ENCODE peak calls at places on chromosomes 11 and 22, in seven cellular contexts. A, M, L, P, F, E and N are unnamed samples.

GRCh38 chr11:19606856-19607655 is 105.6 kb upstream of the NAV2 start:
- DNase-seq in A (no peak), M (no peak), L (no peak), P (no peak), F (no peak), E (no peak), N (no peak)

GRCh38 chr11:18522388-18522787 is 4.4 kb downstream of the TSG101 start:
- DNase-seq in A (no peak), M (no peak), L (peak), P (peak), F (no peak), E (peak), N (no peak)

GRCh38 chr11:83836883-83837654 is 550.9 kb upstream of the CCDC90B start:
- DNase-seq in A (peak), M (peak), L (peak), P (peak), F (peak), E (peak), N (peak)

GRCh38 chr11:27309064-27309463 is 54.0 kb downstream of the CCDC34 start:
- DNase-seq in A (no peak), M (no peak), L (no peak), P (no peak), F (no peak), E (peak), N (no peak)

GRCh38 chr11:75301131-75301530 is 50.3 kb downstream of the ARRB1 start:
- DNase-seq in A (no peak), M (no peak), L (no peak), P (no peak), F (no peak), E (no peak), N (no peak)

GRCh38 chr22:45452565-45453449 is 39.3 kb downstream of the RIBC2 start:
- DNase-seq in A (no peak), M (no peak), L (no peak), P (no peak), F (no peak), E (peak), N (peak)

GRCh38 chr22:29380032-29380781 is 8.2 kb downstream of the AP1B1 start:
- DNase-seq in A (no peak), M (no peak), L (no peak), P (peak), F (no peak), E (peak), N (peak)

GRCh38 chr11:111310088-111310487 is 11.7 kb downstream of the POU2AF3 start:
- DNase-seq in A (no peak), M (no peak), L (no peak), P (no peak), F (no peak), E (no peak), N (no peak)

GRCh38 chr22:20816559-20816958 is 42.1 kb downstream of the PI4KA start:
- DNase-seq in A (no peak), M (no peak), L (no peak), P (no peak), F (no peak), E (peak), N (no peak)

GRCh38 chr11:106474274-106474673 is 396.8 kb downstream of the AASDHPPT start:
- DNase-seq in A (no peak), M (no peak), L (no peak), P (no peak), F (no peak), E (no peak), N (no peak)

GRCh38 chr22:50139843-50140415 is 30.6 kb upstream of the PANX2 start:
- DNase-seq in A (no peak), M (no peak), L (no peak), P (no peak), F (no peak), E (no peak), N (no peak)

GRCh38 chr11:1889527-1889930 is 2.2 kb downstream of the PRR33 start:
- DNase-seq in A (no peak), M (no peak), L (no peak), P (no peak), F (no peak), E (no peak), N (no peak)

GRCh38 chr11:24321229-24321628 is 175.6 kb upstream of the LUZP2 start:
- DNase-seq in A (no peak), M (no peak), L (no peak), P (no peak), F (no peak), E (no peak), N (no peak)

GRCh38 chr11:31768744-31769143 is 42.4 kb downstream of the PAX6 start:
- DNase-seq in A (no peak), M (no peak), L (no peak), P (no peak), F (no peak), E (no peak), N (no peak)

GRCh38 chr11:12789574-12789973 is 115.4 kb downstream of the TEAD1 start:
- DNase-seq in A (no peak), M (no peak), L (no peak), P (no peak), F (no peak), E (no peak), N (no peak)

GRCh38 chr22:47091241-47091691 is 328.8 kb downstream of the TBC1D22A start:
- DNase-seq in A (no peak), M (no peak), L (no peak), P (no peak), F (no peak), E (peak), N (no peak)

GRCh38 chr11:18324381-18324780 is 2.0 kb downstream of the GTF2H1 start:
- DNase-seq in A (no peak), M (no peak), L (peak), P (no peak), F (no peak), E (peak), N (no peak)

GRCh38 chr11:78397398-78397797 is 20.2 kb downstream of the GAB2 start:
- DNase-seq in A (no peak), M (no peak), L (no peak), P (peak), F (no peak), E (no peak), N (no peak)

GRCh38 chr11:68651208-68651984 is 32.9 kb upstream of the GAL start:
- DNase-seq in A (no peak), M (no peak), L (peak), P (peak), F (no peak), E (no peak), N (peak)

GRCh38 chr11:83816572-83817187 is 530.5 kb upstream of the CCDC90B start:
- DNase-seq in A (peak), M (no peak), L (no peak), P (peak), F (no peak), E (peak), N (peak)

GRCh38 chr11:57763568-57763967 is 2.0 kb downstream of the CTNND1 start:
- DNase-seq in A (no peak), M (no peak), L (peak), P (peak), F (no peak), E (peak), N (peak)

GRCh38 chr11:122038543-122038942 is 77.5 kb downstream of the BLID start:
- DNase-seq in A (peak), M (no peak), L (peak), P (peak), F (no peak), E (peak), N (peak)

GRCh38 chr11:132058211-132058772 is 687.9 kb downstream of the NTM start:
- DNase-seq in A (no peak), M (no peak), L (peak), P (peak), F (no peak), E (peak), N (peak)

GRCh38 chr11:55658031-55658573 is 3.9 kb upstream of the OR4C6 start:
- DNase-seq in A (no peak), M (no peak), L (no peak), P (no peak), F (no peak), E (no peak), N (no peak)

GRCh38 chr22:40405178-40406062 is 35.0 kb downstream of the SGSM3 start:
- DNase-seq in A (no peak), M (no peak), L (no peak), P (no peak), F (no peak), E (no peak), N (no peak)

GRCh38 chr11:2529173-2529572 is 84.4 kb downstream of the KCNQ1 start:
- DNase-seq in A (no peak), M (no peak), L (no peak), P (no peak), F (no peak), E (no peak), N (no peak)

GRCh38 chr11:66484825-66485380 is 4.7 kb downstream of the DPP3 start:
- DNase-seq in A (no peak), M (no peak), L (no peak), P (no peak), F (no peak), E (no peak), N (no peak)

GRCh38 chr11:64996710-64997380 is at the start of gene BATF2:
- DNase-seq in A (peak), M (peak), L (peak), P (peak), F (peak), E (peak), N (peak)

GRCh38 chr11:13324141-13324540 is 46.6 kb downstream of the BMAL1 start:
- DNase-seq in A (no peak), M (no peak), L (no peak), P (no peak), F (no peak), E (peak), N (no peak)

GRCh38 chr22:42269407-42270177 is 861 bp downstream of the TCF20 start:
- DNase-seq in A (no peak), M (peak), L (peak), P (peak), F (peak), E (peak), N (no peak)

GRCh38 chr11:109940816-109941215 is 152.4 kb upstream of the ZC3H12C start:
- DNase-seq in A (no peak), M (no peak), L (peak), P (peak), F (no peak), E (peak), N (peak)

GRCh38 chr11:8009856-8010255 is 22.7 kb downstream of the EIF3F start:
- DNase-seq in A (no peak), M (no peak), L (no peak), P (no peak), F (no peak), E (no peak), N (no peak)

GRCh38 chr11:81869337-81870065 is 864.2 kb downstream of the FAM181B start:
- DNase-seq in A (no peak), M (no peak), L (no peak), P (no peak), F (no peak), E (no peak), N (no peak)

GRCh38 chr11:84549221-84549620 is 1077.9 kb downstream of the DLG2 start:
- DNase-seq in A (no peak), M (no peak), L (no peak), P (no peak), F (no peak), E (no peak), N (no peak)

GRCh38 chr22:38074181-38075104 is 9.5 kb downstream of the SLC16A8 start:
- DNase-seq in A (no peak), M (peak), L (peak), P (peak), F (peak), E (peak), N (peak)

GRCh38 chr22:36386351-36386899 is 1.3 kb downstream of the MYH9 start:
- DNase-seq in A (no peak), M (no peak), L (no peak), P (peak), F (no peak), E (peak), N (no peak)

GRCh38 chr22:46052801-46053562 is 76.0 kb upstream of the WNT7B start:
- DNase-seq in A (no peak), M (no peak), L (no peak), P (no peak), F (no peak), E (no peak), N (no peak)

GRCh38 chr11:123301696-123302400 is 106.8 kb upstream of the CLMP start:
- DNase-seq in A (peak), M (peak), L (peak), P (peak), F (peak), E (peak), N (peak)

GRCh38 chr11:78801161-78801884 is 226.7 kb upstream of the NARS2 start:
- DNase-seq in A (no peak), M (no peak), L (peak), P (peak), F (no peak), E (peak), N (peak)

GRCh38 chr11:111976119-111976518 is 39.0 kb downstream of the DIXDC1 start:
- DNase-seq in A (no peak), M (no peak), L (no peak), P (no peak), F (no peak), E (no peak), N (no peak)

GRCh38 chr22:32828561-32828960 is 27.1 kb downstream of the TIMP3 start:
- DNase-seq in A (no peak), M (no peak), L (no peak), P (no peak), F (no peak), E (peak), N (no peak)
- H3K4ac ChIP-seq in A (no peak), M (no peak), L (no peak), P (no peak), F (no peak), E (no peak), N (no peak)

DNA sequence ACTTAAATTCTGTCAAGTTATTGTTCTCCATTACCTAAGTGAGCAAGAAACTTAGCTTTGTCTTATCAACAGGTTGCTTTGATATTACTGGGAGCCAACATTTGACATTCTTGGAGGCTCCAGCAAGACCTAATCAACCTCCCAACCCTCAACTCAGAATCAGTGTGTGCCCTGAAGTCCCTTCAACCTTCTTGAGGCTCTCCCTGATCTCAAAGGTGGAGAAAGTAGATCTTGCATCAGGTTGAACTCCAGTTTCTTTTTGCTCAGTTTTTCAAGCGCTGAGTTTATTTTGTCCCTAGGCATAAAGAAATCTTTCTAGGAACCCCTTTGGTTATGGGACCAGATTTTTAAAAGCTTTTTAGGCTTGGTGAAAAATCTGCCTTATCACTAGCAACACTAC is 1.4 kb downstream of the FAM111A start:
- DNase-seq in A (no peak), M (no peak), L (peak), P (no peak), F (no peak), E (no peak), N (peak)
- H3K4ac ChIP-seq in A (no peak), M (no peak), L (peak), P (no peak), F (peak), E (no peak), N (peak)

GRCh38 chr11:93770160-93770559 is 13.9 kb upstream of the MED17 start:
- DNase-seq in A (no peak), M (no peak), L (peak), P (no peak), F (no peak), E (no peak), N (no peak)

GRCh38 chr11:93773601-93774200 is 10.4 kb upstream of the MED17 start:
- DNase-seq in A (no peak), M (no peak), L (no peak), P (no peak), F (no peak), E (no peak), N (no peak)

GRCh38 chr11:93772123-93772522 is 12.0 kb upstream of the MED17 start:
- DNase-seq in A (no peak), M (no peak), L (no peak), P (no peak), F (no peak), E (peak), N (peak)

GRCh38 chr11:93775289-93775688 is 8.8 kb upstream of the MED17 start:
- DNase-seq in A (no peak), M (peak), L (peak), P (peak), F (peak), E (no peak), N (no peak)

DNA sequence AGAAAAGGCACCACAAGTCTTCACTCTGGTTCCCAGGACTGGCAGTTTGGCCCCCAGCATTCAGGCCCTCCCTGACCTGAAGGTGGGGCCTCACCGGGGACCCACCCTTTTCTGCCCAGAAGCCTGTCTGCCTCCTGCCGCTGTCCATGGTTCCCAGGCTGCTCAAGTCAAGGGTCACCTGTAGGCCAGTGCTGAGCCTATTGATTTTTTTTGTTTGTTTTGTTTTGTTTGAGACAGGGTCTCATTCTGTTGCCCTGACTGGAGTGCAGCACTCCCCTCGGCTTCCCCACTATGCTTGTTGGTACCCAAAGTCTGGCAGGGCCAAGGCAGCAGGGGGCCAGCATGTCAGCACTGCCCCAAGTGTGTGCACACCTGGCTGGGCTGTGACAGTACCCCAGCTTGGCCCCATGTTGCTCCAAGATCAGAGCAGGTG is 11.0 kb upstream of the MED17 start:
- DNase-seq in A (peak), M (peak), L (peak), P (no peak), F (peak), E (no peak), N (no peak)
- H3K4ac ChIP-seq in A (no peak), M (no peak), L (no peak), P (no peak), F (no peak), E (no peak), N (no peak)

GRCh38 chr11:70622091-70622490 is 223.8 kb downstream of the CTTN start:
- DNase-seq in A (no peak), M (no peak), L (no peak), P (no peak), F (no peak), E (no peak), N (no peak)
- H3K4ac ChIP-seq in A (no peak), M (no peak), L (no peak), P (no peak), F (no peak), E (no peak), N (no peak)

DNA sequence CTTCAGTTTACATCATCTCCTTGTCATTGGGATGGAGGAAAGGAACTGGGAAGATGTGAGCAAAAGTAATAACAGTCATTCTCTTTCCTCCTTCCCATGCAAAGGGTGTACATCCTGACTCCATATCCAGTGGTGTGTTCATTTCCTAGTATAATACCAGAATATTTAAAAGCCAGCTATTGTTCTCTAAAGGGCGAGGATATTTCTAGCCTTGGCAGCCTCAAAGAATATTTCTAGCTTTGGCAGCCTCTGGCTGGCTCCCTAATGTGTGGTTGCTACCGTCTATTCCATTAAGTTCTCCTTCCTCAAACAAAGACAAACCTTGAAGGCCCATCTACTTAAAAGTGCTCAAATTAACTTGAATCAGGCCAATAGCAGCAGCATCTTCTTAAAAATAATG is 114.0 kb downstream of the FAM76B start:
- DNase-seq in A (no peak), M (no peak), L (no peak), P (no peak), F (no peak), E (no peak), N (no peak)
- H3K4ac ChIP-seq in A (no peak), M (no peak), L (no peak), P (no peak), F (no peak), E (no peak), N (no peak)

GRCh38 chr11:86155210-86155844 is 86.4 kb upstream of the PICALM start:
- DNase-seq in A (no peak), M (no peak), L (no peak), P (no peak), F (no peak), E (peak), N (no peak)

GRCh38 chr11:86152006-86152862 is 83.3 kb upstream of the PICALM start:
- DNase-seq in A (no peak), M (no peak), L (no peak), P (no peak), F (no peak), E (peak), N (peak)

GRCh38 chr11:86152901-86153300 is 84.0 kb upstream of the PICALM start:
- DNase-seq in A (no peak), M (no peak), L (no peak), P (no peak), F (no peak), E (peak), N (no peak)

GRCh38 chr11:86151188-86152005 is 82.5 kb upstream of the PICALM start:
- DNase-seq in A (no peak), M (no peak), L (peak), P (peak), F (no peak), E (peak), N (peak)

GRCh38 chr11:86153439-86153838 is 84.6 kb upstream of the PICALM start:
- DNase-seq in A (no peak), M (no peak), L (no peak), P (no peak), F (no peak), E (no peak), N (no peak)
- H3K4ac ChIP-seq in A (no peak), M (no peak), L (no peak), P (no peak), F (no peak), E (no peak), N (no peak)

GRCh38 chr11:11010624-11011127 is 152.8 kb upstream of the ZBED5 start:
- DNase-seq in A (peak), M (peak), L (peak), P (peak), F (no peak), E (peak), N (peak)
- H3K4ac ChIP-seq in A (no peak), M (no peak), L (no peak), P (no peak), F (no peak), E (no peak), N (no peak)

DNA sequence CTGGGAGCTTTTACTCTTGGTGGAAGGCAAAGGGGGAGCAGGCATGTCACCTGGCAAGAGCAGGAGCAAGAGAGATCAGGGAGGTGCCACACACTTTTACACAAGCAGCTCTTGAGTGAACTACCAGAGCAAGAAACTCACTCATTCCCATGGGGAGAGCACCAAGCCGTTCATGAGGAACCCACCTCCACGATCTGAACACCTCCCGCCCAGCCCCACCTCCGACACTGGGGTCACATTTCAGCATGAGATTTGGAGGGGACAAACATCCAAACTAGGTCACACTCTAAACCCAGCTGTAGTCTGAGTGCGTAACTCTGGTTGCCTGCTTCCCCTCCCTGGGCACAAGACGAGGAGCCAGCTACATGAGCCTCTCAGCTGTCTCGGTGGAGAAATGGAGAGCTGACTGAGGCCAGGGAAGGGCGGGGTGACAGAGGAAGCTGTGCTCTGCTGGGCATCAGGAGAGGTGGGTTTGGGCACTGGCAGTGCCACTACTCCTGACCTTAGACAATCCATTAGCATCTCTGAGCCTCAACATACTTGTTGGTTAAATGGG is 134.6 kb downstream of the PKNOX2 start:
- DNase-seq in A (no peak), M (no peak), L (no peak), P (no peak), F (no peak), E (no peak), N (no peak)
- H3K4ac ChIP-seq in A (no peak), M (no peak), L (no peak), P (no peak), F (no peak), E (no peak), N (no peak)